ENCODE peak calls at places on chromosomes 3 and 15, in five cellular contexts. One of them, this sample, is unnamed.

GRCh38 chr3:113243846-113244245 is 32.5 kb downstream of the BOC start:
- DNase-seq in H4: no peak
- DNase-seq in small intestine: no peak
- DNase-seq in MCF 10A: no peak
- DNase-seq in HT-29: no peak
- DNase-seq in this sample: no peak

GRCh38 chr15:67133738-67134576 is 68.6 kb downstream of the SMAD3 start:
- DNase-seq in H4: peak
- DNase-seq in small intestine: peak
- DNase-seq in MCF 10A: no peak
- DNase-seq in HT-29: peak
- DNase-seq in this sample: no peak

GRCh38 chr3:106092792-106093191 is 224.0 kb upstream of the CBLB start:
- DNase-seq in H4: no peak
- DNase-seq in small intestine: no peak
- DNase-seq in MCF 10A: peak
- DNase-seq in HT-29: no peak
- DNase-seq in this sample: no peak

GRCh38 chr3:147301781-147302180 is 104.6 kb downstream of the ZIC4 start:
- DNase-seq in H4: no peak
- DNase-seq in small intestine: no peak
- DNase-seq in MCF 10A: no peak
- DNase-seq in HT-29: no peak
- DNase-seq in this sample: no peak

GRCh38 chr3:111610612-111611054 is 15.5 kb upstream of the ZBED2 start:
- DNase-seq in H4: no peak
- DNase-seq in small intestine: no peak
- DNase-seq in MCF 10A: peak
- DNase-seq in HT-29: no peak
- DNase-seq in this sample: peak

GRCh38 chr15:61037031-61037430 is 192.1 kb downstream of the RORA start:
- DNase-seq in H4: no peak
- DNase-seq in small intestine: no peak
- DNase-seq in MCF 10A: no peak
- DNase-seq in HT-29: no peak
- DNase-seq in this sample: no peak

GRCh38 chr15:78050851-78051250 is 26.7 kb downstream of the TBC1D2B start:
- DNase-seq in H4: no peak
- DNase-seq in small intestine: no peak
- DNase-seq in MCF 10A: no peak
- DNase-seq in HT-29: no peak
- DNase-seq in this sample: no peak

GRCh38 chr3:58008140-58009025 is at the start of gene FLNB:
- DNase-seq in H4: peak
- DNase-seq in small intestine: peak
- DNase-seq in MCF 10A: peak
- DNase-seq in HT-29: peak
- DNase-seq in this sample: no peak

GRCh38 chr3:10464068-10464434 is 41.3 kb downstream of the ATP2B2 start:
- DNase-seq in H4: no peak
- DNase-seq in small intestine: no peak
- DNase-seq in MCF 10A: no peak
- DNase-seq in HT-29: no peak
- DNase-seq in this sample: no peak

GRCh38 chr3:197253243-197253947 is 45.0 kb downstream of the DLG1 start:
- DNase-seq in H4: no peak
- DNase-seq in small intestine: no peak
- DNase-seq in MCF 10A: no peak
- DNase-seq in HT-29: no peak
- DNase-seq in this sample: no peak

GRCh38 chr3:117964814-117965213 is 1069.8 kb downstream of the IGSF11 start:
- DNase-seq in H4: no peak
- DNase-seq in small intestine: no peak
- DNase-seq in MCF 10A: no peak
- DNase-seq in HT-29: no peak
- DNase-seq in this sample: no peak

GRCh38 chr3:147418352-147418751 is 9.2 kb downstream of the ZIC1 start:
- DNase-seq in H4: no peak
- DNase-seq in small intestine: no peak
- DNase-seq in MCF 10A: no peak
- DNase-seq in HT-29: no peak
- DNase-seq in this sample: no peak

GRCh38 chr3:134378818-134379217 is 4.6 kb upstream of the AMOTL2 start:
- DNase-seq in H4: no peak
- DNase-seq in small intestine: no peak
- DNase-seq in MCF 10A: no peak
- DNase-seq in HT-29: no peak
- DNase-seq in this sample: peak

GRCh38 chr3:71087109-71088018 is 496.2 kb downstream of the FOXP1 start:
- DNase-seq in H4: no peak
- DNase-seq in small intestine: no peak
- DNase-seq in MCF 10A: peak
- DNase-seq in HT-29: peak
- DNase-seq in this sample: no peak

GRCh38 chr3:46628980-46629379 is 16.7 kb downstream of the FAM240A start:
- DNase-seq in H4: no peak
- DNase-seq in small intestine: no peak
- DNase-seq in MCF 10A: no peak
- DNase-seq in HT-29: peak
- DNase-seq in this sample: no peak

GRCh38 chr3:131555456-131555855 is 52.7 kb upstream of the MRPL3 start:
- DNase-seq in H4: no peak
- DNase-seq in small intestine: no peak
- DNase-seq in MCF 10A: no peak
- DNase-seq in HT-29: no peak
- DNase-seq in this sample: no peak

GRCh38 chr15:90664650-90665287 is 52.4 kb upstream of the BLM start:
- DNase-seq in H4: no peak
- DNase-seq in small intestine: no peak
- DNase-seq in MCF 10A: no peak
- DNase-seq in HT-29: peak
- DNase-seq in this sample: no peak

GRCh38 chr3:19190136-19190535 is 41.8 kb downstream of the KCNH8 start:
- DNase-seq in H4: no peak
- DNase-seq in small intestine: no peak
- DNase-seq in MCF 10A: no peak
- DNase-seq in HT-29: no peak
- DNase-seq in this sample: no peak

GRCh38 chr15:68791431-68792283 is 29.0 kb downstream of the ANP32A start:
- DNase-seq in H4: no peak
- DNase-seq in small intestine: no peak
- DNase-seq in MCF 10A: no peak
- DNase-seq in HT-29: no peak
- DNase-seq in this sample: no peak

GRCh38 chr3:115595611-115596010 is 27.7 kb upstream of the GAP43 start:
- DNase-seq in H4: peak
- DNase-seq in small intestine: no peak
- DNase-seq in MCF 10A: no peak
- DNase-seq in HT-29: no peak
- DNase-seq in this sample: no peak

GRCh38 chr3:154549391-154549790 is 119.4 kb upstream of the GPR149 start:
- DNase-seq in H4: no peak
- DNase-seq in small intestine: no peak
- DNase-seq in MCF 10A: no peak
- DNase-seq in HT-29: no peak
- DNase-seq in this sample: no peak

GRCh38 chr3:13790376-13791219 is 89.3 kb downstream of the WNT7A start:
- DNase-seq in H4: no peak
- DNase-seq in small intestine: no peak
- DNase-seq in MCF 10A: no peak
- DNase-seq in HT-29: no peak
- DNase-seq in this sample: no peak

GRCh38 chr3:192851821-192852352 is 65.8 kb downstream of the MB21D2 start:
- DNase-seq in H4: peak
- DNase-seq in small intestine: peak
- DNase-seq in MCF 10A: peak
- DNase-seq in HT-29: peak
- DNase-seq in this sample: peak

GRCh38 chr15:34437687-34438086 is at the start of gene GOLGA8A:
- DNase-seq in H4: peak
- DNase-seq in small intestine: peak
- DNase-seq in MCF 10A: peak
- DNase-seq in HT-29: peak
- DNase-seq in this sample: peak

GRCh38 chr3:150220791-150221190 is 187.3 kb upstream of the TSC22D2 start:
- DNase-seq in H4: no peak
- DNase-seq in small intestine: no peak
- DNase-seq in MCF 10A: no peak
- DNase-seq in HT-29: no peak
- DNase-seq in this sample: no peak

GRCh38 chr3:64104006-64104405 is 80.7 kb upstream of the PSMD6 start:
- DNase-seq in H4: no peak
- DNase-seq in small intestine: peak
- DNase-seq in MCF 10A: no peak
- DNase-seq in HT-29: no peak
- DNase-seq in this sample: no peak

GRCh38 chr3:107468782-107469181 is 54.0 kb upstream of the BBX start:
- DNase-seq in H4: no peak
- DNase-seq in small intestine: no peak
- DNase-seq in MCF 10A: no peak
- DNase-seq in HT-29: no peak
- DNase-seq in this sample: no peak

GRCh38 chr3:64214697-64215018 is 10.6 kb downstream of the PRICKLE2 start:
- DNase-seq in H4: no peak
- DNase-seq in small intestine: no peak
- DNase-seq in MCF 10A: peak
- DNase-seq in HT-29: peak
- DNase-seq in this sample: no peak

GRCh38 chr15:68492855-68493254 is 60.9 kb upstream of the ITGA11 start:
- DNase-seq in H4: no peak
- DNase-seq in small intestine: no peak
- DNase-seq in MCF 10A: peak
- DNase-seq in HT-29: no peak
- DNase-seq in this sample: no peak

GRCh38 chr3:51145811-51146585 is 239.1 kb upstream of the MANF start:
- DNase-seq in H4: no peak
- DNase-seq in small intestine: no peak
- DNase-seq in MCF 10A: no peak
- DNase-seq in HT-29: no peak
- DNase-seq in this sample: no peak

GRCh38 chr3:5226783-5227182 is 39.3 kb downstream of the EDEM1 start:
- DNase-seq in H4: no peak
- DNase-seq in small intestine: peak
- DNase-seq in MCF 10A: peak
- DNase-seq in HT-29: no peak
- DNase-seq in this sample: no peak

GRCh38 chr3:125212096-125212508 is 446 bp downstream of the SLC12A8 start:
- DNase-seq in H4: no peak
- DNase-seq in small intestine: no peak
- DNase-seq in MCF 10A: peak
- DNase-seq in HT-29: peak
- DNase-seq in this sample: no peak

GRCh38 chr3:16741890-16742289 is 136.7 kb upstream of the DAZL start:
- DNase-seq in H4: peak
- DNase-seq in small intestine: no peak
- DNase-seq in MCF 10A: no peak
- DNase-seq in HT-29: no peak
- DNase-seq in this sample: no peak

GRCh38 chr3:193930247-193930646 is 205.7 kb upstream of the HES1 start:
- DNase-seq in H4: no peak
- DNase-seq in small intestine: no peak
- DNase-seq in MCF 10A: no peak
- DNase-seq in HT-29: no peak
- DNase-seq in this sample: no peak